ENCODE peak calls at places on chromosomes 3 and 15, in four cellular contexts. H, X, F and M are unnamed samples.

GRCh38 chr15:98952381-98952803 is 55.2 kb downstream of the PGPEP1L start:
- DNase-seq in H (peak), X (peak), F (no peak), M (no peak)

GRCh38 chr3:71962561-71963240 is 177.8 kb upstream of the PROK2 start:
- DNase-seq in H (no peak), X (no peak), F (no peak), M (no peak)

GRCh38 chr15:90200534-90201139 is 493 bp upstream of the SEMA4B start:
- DNase-seq in H (no peak), X (no peak), F (no peak), M (no peak)

GRCh38 chr3:14774431-14774830 is 44.3 kb upstream of the FGD5 start:
- DNase-seq in H (peak), X (no peak), F (no peak), M (no peak)

GRCh38 chr15:73856458-73857192 is 16.7 kb upstream of the TBC1D21 start:
- DNase-seq in H (peak), X (no peak), F (no peak), M (no peak)

GRCh38 chr3:25235471-25235870 is 192.6 kb upstream of the RARB start:
- DNase-seq in H (no peak), X (no peak), F (no peak), M (no peak)

GRCh38 chr3:4981160-4981687 is 2.0 kb downstream of the BHLHE40 start:
- DNase-seq in H (no peak), X (no peak), F (no peak), M (no peak)

GRCh38 chr15:83066034-83066760 is 855 bp downstream of the BTBD1 start:
- DNase-seq in H (no peak), X (no peak), F (no peak), M (no peak)

GRCh38 chr3:138434875-138435772 is 708 bp downstream of the ESYT3 start:
- DNase-seq in H (no peak), X (no peak), F (no peak), M (no peak)

GRCh38 chr3:63922800-63923199 is 10.6 kb upstream of the SCAANT1 start:
- DNase-seq in H (no peak), X (no peak), F (no peak), M (no peak)

GRCh38 chr3:56884387-56884786 is 82.6 kb upstream of the ARHGEF3 start:
- DNase-seq in H (no peak), X (peak), F (no peak), M (peak)

GRCh38 chr15:60372756-60373155 is 25.0 kb downstream of the ANXA2 start:
- DNase-seq in H (no peak), X (no peak), F (no peak), M (no peak)

GRCh38 chr15:75823860-75824613 is 19.2 kb upstream of the UBE2Q2 start:
- DNase-seq in H (no peak), X (no peak), F (no peak), M (no peak)

GRCh38 chr3:112811150-112811884 is 35.3 kb downstream of the CD200R1L start:
- DNase-seq in H (no peak), X (no peak), F (no peak), M (peak)

GRCh38 chr3:118204052-118204451 is 830.6 kb downstream of the IGSF11 start:
- DNase-seq in H (no peak), X (no peak), F (no peak), M (no peak)

GRCh38 chr3:108505811-108506210 is 4.6 kb downstream of the MYH15 start:
- DNase-seq in H (no peak), X (no peak), F (no peak), M (no peak)

GRCh38 chr15:88982304-88982945 is 69.2 kb upstream of the MFGE8 start:
- DNase-seq in H (no peak), X (no peak), F (no peak), M (peak)

GRCh38 chr3:143775401-143775970 is 72.8 kb downstream of the SLC9A9 start:
- DNase-seq in H (no peak), X (peak), F (no peak), M (no peak)

GRCh38 chr15:75849167-75849566 is 5.9 kb downstream of the UBE2Q2 start:
- DNase-seq in H (no peak), X (no peak), F (no peak), M (no peak)

GRCh38 chr3:22960326-22960984 is 242.7 kb upstream of the UBE2E2 start:
- DNase-seq in H (peak), X (peak), F (no peak), M (peak)

GRCh38 chr15:68199340-68199739 is 5.8 kb downstream of the CALML4 start:
- DNase-seq in H (no peak), X (no peak), F (no peak), M (no peak)

GRCh38 chr15:48331796-48332641 is 790 bp downstream of the DUT start:
- DNase-seq in H (peak), X (peak), F (peak), M (peak)

GRCh38 chr15:98893407-98893806 is 114.2 kb downstream of the PGPEP1L start:
- DNase-seq in H (no peak), X (no peak), F (no peak), M (peak)

GRCh38 chr3:30342319-30343060 is 263.9 kb upstream of the TGFBR2 start:
- DNase-seq in H (no peak), X (peak), F (no peak), M (peak)

GRCh38 chr15:101348643-101349496 is 53.8 kb upstream of the SNRPA1 start:
- DNase-seq in H (peak), X (peak), F (no peak), M (no peak)

GRCh38 chr3:15646924-15647511 is 45.5 kb downstream of the BTD start:
- DNase-seq in H (no peak), X (no peak), F (no peak), M (peak)

GRCh38 chr15:74615313-74616019 is at the start of gene CLK3:
- DNase-seq in H (peak), X (peak), F (peak), M (peak)

GRCh38 chr15:100383302-100384107 is 41.7 kb upstream of the ADAMTS17 start:
- DNase-seq in H (no peak), X (peak), F (no peak), M (peak)

GRCh38 chr3:170836491-170836890 is 33.5 kb downstream of the RPL22L1 start:
- DNase-seq in H (no peak), X (no peak), F (no peak), M (no peak)

GRCh38 chr3:94032187-94032586 is 3.8 kb upstream of the STX19 start:
- DNase-seq in H (no peak), X (no peak), F (no peak), M (no peak)

GRCh38 chr3:157876556-157876955 is 229.7 kb downstream of the SHOX2 start:
- DNase-seq in H (no peak), X (no peak), F (no peak), M (no peak)

GRCh38 chr15:56917652-56918045 is 795 bp upstream of the TCF12 start:
- DNase-seq in H (no peak), X (no peak), F (no peak), M (no peak)

GRCh38 chr3:64797000-64797399 is 109.2 kb upstream of the ADAMTS9 start:
- DNase-seq in H (no peak), X (peak), F (no peak), M (peak)

GRCh38 chr3:39401983-39402382 is 4.5 kb upstream of the RPSA start:
- DNase-seq in H (no peak), X (no peak), F (no peak), M (peak)

GRCh38 chr3:39396690-39397089 is 9.8 kb upstream of the RPSA start:
- DNase-seq in H (no peak), X (no peak), F (no peak), M (no peak)

DNA sequence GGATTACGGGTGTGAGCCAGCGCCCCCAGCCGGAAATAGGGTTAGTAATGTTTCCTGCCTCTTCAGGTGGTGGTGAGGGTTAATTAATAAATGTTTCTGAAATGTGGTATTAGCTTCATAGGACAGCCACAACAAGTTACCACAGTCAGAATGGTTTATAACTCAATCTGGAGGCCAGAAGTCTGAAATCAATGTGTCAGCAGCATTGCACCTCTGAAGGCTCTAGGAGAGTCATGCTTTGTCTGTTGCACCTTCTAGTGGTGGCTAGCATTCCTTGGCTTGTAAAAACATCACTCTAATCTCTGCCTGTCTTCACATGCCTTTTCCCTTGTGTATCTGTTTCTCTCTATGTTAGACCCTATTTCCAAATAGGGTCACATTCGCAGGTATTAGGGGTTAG is 7.8 kb upstream of the RPSA start:
- DNase-seq in H (no peak), X (no peak), F (no peak), M (no peak)
- TF ChIP-seq CTCF in H (no peak), X (no peak), F (no peak), M (no peak)

GRCh38 chr15:70079831-70080230 is 17.9 kb downstream of the TLE3 start:
- DNase-seq in H (no peak), X (no peak), F (no peak), M (no peak)

GRCh38 chr15:70077436-70077835 is 20.3 kb downstream of the TLE3 start:
- DNase-seq in H (no peak), X (no peak), F (no peak), M (no peak)

GRCh38 chr15:70081612-70082011 is 16.1 kb downstream of the TLE3 start:
- DNase-seq in H (no peak), X (no peak), F (no peak), M (no peak)

GRCh38 chr15:70074380-70074779 is 23.3 kb downstream of the TLE3 start:
- DNase-seq in H (no peak), X (no peak), F (no peak), M (no peak)

GRCh38 chr15:70078578-70079417 is 18.9 kb downstream of the TLE3 start:
- DNase-seq in H (peak), X (no peak), F (no peak), M (no peak)
- TF ChIP-seq POLR2A in H (no peak), X (no peak), F (no peak), M (no peak)

GRCh38 chr3:133490468-133491351 is 82.8 kb upstream of the CDV3 start:
- DNase-seq in H (no peak), X (no peak), F (no peak), M (no peak)

GRCh38 chr3:133487920-133488540 is 85.5 kb upstream of the CDV3 start:
- DNase-seq in H (no peak), X (no peak), F (no peak), M (no peak)

GRCh38 chr3:133489466-133490085 is 83.9 kb upstream of the CDV3 start:
- DNase-seq in H (no peak), X (no peak), F (no peak), M (no peak)

GRCh38 chr3:133487204-133487603 is 86.3 kb upstream of the CDV3 start:
- DNase-seq in H (peak), X (no peak), F (no peak), M (no peak)

GRCh38 chr3:133488785-133489367 is 84.6 kb upstream of the CDV3 start:
- DNase-seq in H (no peak), X (no peak), F (no peak), M (no peak)
- H3K27ac ChIP-seq in H (no peak), X (no peak), F (no peak), M (no peak)

DNA sequence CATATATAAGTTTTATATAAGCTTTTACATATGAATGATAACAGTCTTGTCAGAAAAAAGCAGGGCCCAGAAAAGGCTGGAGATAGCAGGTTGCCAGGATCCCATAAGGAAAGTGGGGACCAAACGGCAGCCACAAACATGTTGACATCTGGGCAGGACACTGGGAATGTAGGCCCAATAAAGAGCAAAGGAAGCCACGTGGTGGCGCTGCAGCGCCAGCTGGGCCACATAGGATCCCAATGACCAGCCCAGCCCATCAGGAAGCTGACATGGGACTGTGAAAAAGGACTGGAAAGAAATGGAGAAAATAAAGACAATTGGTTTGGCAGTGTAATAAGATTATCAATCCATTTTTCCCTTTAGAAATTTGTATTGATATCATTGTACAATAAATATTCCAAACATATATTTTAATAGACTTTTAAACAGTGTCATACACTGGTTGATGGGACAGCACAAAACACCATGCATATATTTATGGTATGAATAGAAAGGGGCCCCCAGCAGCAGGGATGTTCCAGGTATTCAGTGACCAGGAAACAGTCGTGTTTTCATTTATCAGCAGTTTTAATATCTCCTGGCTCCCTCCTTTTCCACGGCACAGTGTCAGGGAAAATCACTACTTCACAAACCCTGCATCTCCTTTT is 89.0 kb upstream of the STRIT1 start:
- DNase-seq in H (peak), X (peak), F (peak), M (peak)
- TF ChIP-seq CTCF in H (peak), X (peak), F (peak), M (peak)